ENCODE peak calls at places on chromosome 14, in four cellular contexts. G is neuronal stem cell, P is tibial artery, E is trophoblast cell. O is an unnamed sample. For H3K4me1, the result is how much of the 10 kb centered on the place peaks cover.

GRCh38 chr14:104698688-104699425 is 9.4 kb downstream of the INF2 start:
- DNase-seq in G (no peak), P (peak), E (no peak), O (no peak)

GRCh38 chr14:75141062-75141461 is 14.2 kb upstream of the NEK9 start:
- DNase-seq in G (no peak), P (no peak), E (no peak), O (no peak)

GRCh38 chr14:67491285-67491684 is 2.8 kb upstream of the TMEM229B start:
- DNase-seq in G (no peak), P (no peak), E (no peak), O (no peak)

GRCh38 chr14:52351191-52351560 is 37.1 kb downstream of the PTGER2 start:
- DNase-seq in G (no peak), P (no peak), E (no peak), O (no peak)

GRCh38 chr14:36604757-36605505 is 22.5 kb upstream of the NKX2-8 start:
- DNase-seq in G (peak), P (no peak), E (peak), O (no peak)

GRCh38 chr14:80699861-80700260 is 241.7 kb downstream of the CEP128 start:
- DNase-seq in G (no peak), P (no peak), E (no peak), O (no peak)

GRCh38 chr14:32252030-32252670 is 49.1 kb upstream of the RNU6-8 start:
- DNase-seq in G (peak), P (no peak), E (peak), O (peak)

GRCh38 chr14:89303452-89304435 is 113.3 kb downstream of the FOXN3 start:
- DNase-seq in G (no peak), P (peak), E (peak), O (peak)

GRCh38 chr14:91947196-91948184 is at the start of gene FBLN5:
- DNase-seq in G (peak), P (peak), E (peak), O (peak)

GRCh38 chr14:104925941-104926609 is 1.4 kb downstream of the PLD4 start:
- DNase-seq in G (no peak), P (no peak), E (no peak), O (no peak)

DNA sequence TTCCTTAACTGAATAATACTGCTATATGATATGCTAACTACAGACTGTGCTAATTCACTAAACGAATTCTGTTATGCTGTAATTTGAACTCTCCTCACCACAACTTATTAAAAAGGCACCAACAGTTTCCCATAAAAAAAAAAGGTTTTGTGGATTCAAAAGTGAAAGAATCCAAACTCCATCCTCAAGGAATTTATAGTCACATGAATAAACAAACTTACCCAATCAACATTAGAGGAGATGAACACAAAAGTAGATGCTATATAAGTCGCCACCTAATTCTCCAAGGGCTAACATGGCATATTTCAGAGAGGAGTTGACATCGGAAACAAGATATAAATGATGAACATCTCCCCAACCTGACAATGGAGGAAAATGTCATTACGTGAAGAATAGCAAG is 265.4 kb upstream of the PRKD1 start:
- DNase-seq in G (no peak), P (no peak), E (no peak), O (no peak)
- H3K4me1 ChIP-seq in G (under half), P (under half), E (under half), O (under half)

GRCh38 chr14:101840649-101841365 is 79.3 kb downstream of the PPP2R5C start:
- DNase-seq in G (no peak), P (no peak), E (no peak), O (no peak)
- H3K4me1 ChIP-seq in G (under half), P (under half), E (under half), O (under half)

GRCh38 chr14:99268776-99269510 is 3.1 kb downstream of the BCL11B start:
- DNase-seq in G (no peak), P (peak), E (no peak), O (no peak)
- H3K4me1 ChIP-seq in G (under half), P (under half), E (under half), O (under half)

GRCh38 chr14:50523271-50524041 is 8.9 kb downstream of the MAP4K5 start:
- DNase-seq in G (no peak), P (no peak), E (no peak), O (no peak)

GRCh38 chr14:50521912-50522341 is 10.4 kb downstream of the MAP4K5 start:
- DNase-seq in G (no peak), P (no peak), E (no peak), O (no peak)

GRCh38 chr14:50527970-50528369 is 4.4 kb downstream of the MAP4K5 start:
- DNase-seq in G (no peak), P (no peak), E (no peak), O (no peak)

GRCh38 chr14:50524071-50524470 is 8.3 kb downstream of the MAP4K5 start:
- DNase-seq in G (no peak), P (no peak), E (no peak), O (no peak)

GRCh38 chr14:50524731-50525510 is 7.4 kb downstream of the MAP4K5 start:
- DNase-seq in G (no peak), P (no peak), E (no peak), O (no peak)
- H3K4me1 ChIP-seq in G (under half), P (under half), E (under half), O (under half)

O was measured in gastrocnemius medialis.